ENCODE peak calls at places on chromosomes 1 and 21, in four cellular contexts. One of them, this sample, is unnamed.
A peak's percentile ranks its signal among the peaks of the same experiment; 100 is the strongest.

GRCh38 chr1:41417746-41418145 is 56.5 kb downstream of the FOXO6 start:
- DNase-seq in mammary epithelial cell: no peak
- DNase-seq in MM.1S: no peak
- DNase-seq in fibroblast of lung: no peak
- DNase-seq in this sample: no peak

GRCh38 chr1:197775282-197776262 is at the start of gene DENND1B:
- DNase-seq in mammary epithelial cell: peak; percentile 69
- DNase-seq in MM.1S: peak; percentile 96
- DNase-seq in fibroblast of lung: peak; percentile 88
- DNase-seq in this sample: peak; percentile 87

GRCh38 chr1:81689531-81689941 is 111.2 kb upstream of the ADGRL2 start:
- DNase-seq in mammary epithelial cell: peak; percentile 35
- DNase-seq in MM.1S: no peak
- DNase-seq in fibroblast of lung: peak; percentile 85
- DNase-seq in this sample: no peak

GRCh38 chr1:86155061-86155806 is 1.3 kb downstream of the COL24A1 start:
- DNase-seq in mammary epithelial cell: no peak
- DNase-seq in MM.1S: no peak
- DNase-seq in fibroblast of lung: peak; percentile 50
- DNase-seq in this sample: peak; percentile 34

GRCh38 chr1:63917571-63918394 is 144.0 kb downstream of the ROR1 start:
- DNase-seq in mammary epithelial cell: no peak
- DNase-seq in MM.1S: peak; percentile 11
- DNase-seq in fibroblast of lung: peak; percentile 63
- DNase-seq in this sample: no peak

GRCh38 chr1:244048566-244049141 is 2.4 kb upstream of the ZBTB18 start:
- DNase-seq in mammary epithelial cell: no peak
- DNase-seq in MM.1S: no peak
- DNase-seq in fibroblast of lung: no peak
- DNase-seq in this sample: no peak

GRCh38 chr1:186202174-186202843 is 172.7 kb downstream of the TPR start:
- DNase-seq in mammary epithelial cell: no peak
- DNase-seq in MM.1S: no peak
- DNase-seq in fibroblast of lung: no peak
- DNase-seq in this sample: no peak

GRCh38 chr1:212518188-212518951 is 85.7 kb downstream of the NENF start:
- DNase-seq in mammary epithelial cell: peak; percentile 21
- DNase-seq in MM.1S: no peak
- DNase-seq in fibroblast of lung: peak; percentile 85
- DNase-seq in this sample: peak; percentile 79

GRCh38 chr1:38296047-38296446 is 249.5 kb upstream of the POU3F1 start:
- DNase-seq in mammary epithelial cell: no peak
- DNase-seq in MM.1S: no peak
- DNase-seq in fibroblast of lung: no peak
- DNase-seq in this sample: no peak

GRCh38 chr1:51954783-51955182 is 35.7 kb downstream of the RAB3B start:
- DNase-seq in mammary epithelial cell: no peak
- DNase-seq in MM.1S: no peak
- DNase-seq in fibroblast of lung: no peak
- DNase-seq in this sample: no peak

GRCh38 chr1:146012703-146013565 is 8.6 kb downstream of the HJV start:
- DNase-seq in mammary epithelial cell: peak; percentile 65
- DNase-seq in MM.1S: peak; percentile 81
- DNase-seq in fibroblast of lung: peak; percentile 87
- DNase-seq in this sample: peak; percentile 77

GRCh38 chr1:183877321-183877720 is 72.4 kb downstream of the RGL1 start:
- DNase-seq in mammary epithelial cell: no peak
- DNase-seq in MM.1S: no peak
- DNase-seq in fibroblast of lung: peak; percentile 66
- DNase-seq in this sample: peak; percentile 57
- H3K4me3 ChIP-seq in mammary epithelial cell: no peak overlapping the region
- H3K4me3 ChIP-seq in MM.1S: no peak overlapping the region
- H3K4me3 ChIP-seq in fibroblast of lung: peak overlapping the region; percentile 5
- H3K4me3 ChIP-seq in this sample: no peak overlapping the region

GRCh38 chr1:75614455-75615379 is 3.8 kb upstream of the SLC44A5 start:
- DNase-seq in mammary epithelial cell: peak; percentile 12
- DNase-seq in MM.1S: peak; percentile 79
- DNase-seq in fibroblast of lung: peak; percentile 58
- DNase-seq in this sample: peak; percentile 77
- TF ChIP-seq EZH2 in mammary epithelial cell: peak; percentile 44
- TF ChIP-seq EZH2 in MM.1S: no peak
- TF ChIP-seq EZH2 in fibroblast of lung: peak; percentile 70
- TF ChIP-seq EZH2 in this sample: no peak

DNA sequence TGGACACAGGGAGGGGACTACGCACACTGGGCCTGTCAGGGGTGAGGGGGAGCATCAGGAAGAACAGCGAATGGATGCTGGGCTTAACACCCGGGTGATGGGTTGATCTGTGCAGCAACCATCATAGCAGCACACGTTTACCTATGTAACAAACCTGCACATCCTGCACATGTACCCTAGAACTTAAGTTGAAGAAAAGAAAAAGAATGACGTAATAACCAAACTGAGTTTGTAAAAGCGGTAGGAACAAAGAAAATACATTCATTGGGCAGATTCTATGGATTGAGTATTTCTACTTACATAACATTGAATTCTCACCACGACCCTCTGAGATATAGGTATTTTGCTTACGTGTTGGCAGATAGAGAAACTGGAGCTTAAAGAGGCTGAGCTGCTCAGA is 468.4 kb downstream of the TTLL7 start:
- DNase-seq in mammary epithelial cell: no peak
- DNase-seq in MM.1S: no peak
- DNase-seq in fibroblast of lung: no peak
- DNase-seq in this sample: no peak
- H3K9me3 ChIP-seq in mammary epithelial cell: no peaks in the 10 kb centered on the region
- H3K9me3 ChIP-seq in MM.1S: no peaks in the 10 kb centered on the region
- H3K9me3 ChIP-seq in fibroblast of lung: no peaks in the 10 kb centered on the region
- H3K9me3 ChIP-seq in this sample: no peaks in the 10 kb centered on the region

GRCh38 chr21:46369520-46370235 is 45.7 kb downstream of the PCNT start:
- DNase-seq in mammary epithelial cell: no peak
- DNase-seq in MM.1S: peak; percentile 5
- DNase-seq in fibroblast of lung: no peak
- DNase-seq in this sample: no peak
- H3K4me3 ChIP-seq in mammary epithelial cell: no peak overlapping the region
- H3K4me3 ChIP-seq in MM.1S: no peak overlapping the region
- H3K4me3 ChIP-seq in fibroblast of lung: no peak overlapping the region
- H3K4me3 ChIP-seq in this sample: no peak overlapping the region

DNA sequence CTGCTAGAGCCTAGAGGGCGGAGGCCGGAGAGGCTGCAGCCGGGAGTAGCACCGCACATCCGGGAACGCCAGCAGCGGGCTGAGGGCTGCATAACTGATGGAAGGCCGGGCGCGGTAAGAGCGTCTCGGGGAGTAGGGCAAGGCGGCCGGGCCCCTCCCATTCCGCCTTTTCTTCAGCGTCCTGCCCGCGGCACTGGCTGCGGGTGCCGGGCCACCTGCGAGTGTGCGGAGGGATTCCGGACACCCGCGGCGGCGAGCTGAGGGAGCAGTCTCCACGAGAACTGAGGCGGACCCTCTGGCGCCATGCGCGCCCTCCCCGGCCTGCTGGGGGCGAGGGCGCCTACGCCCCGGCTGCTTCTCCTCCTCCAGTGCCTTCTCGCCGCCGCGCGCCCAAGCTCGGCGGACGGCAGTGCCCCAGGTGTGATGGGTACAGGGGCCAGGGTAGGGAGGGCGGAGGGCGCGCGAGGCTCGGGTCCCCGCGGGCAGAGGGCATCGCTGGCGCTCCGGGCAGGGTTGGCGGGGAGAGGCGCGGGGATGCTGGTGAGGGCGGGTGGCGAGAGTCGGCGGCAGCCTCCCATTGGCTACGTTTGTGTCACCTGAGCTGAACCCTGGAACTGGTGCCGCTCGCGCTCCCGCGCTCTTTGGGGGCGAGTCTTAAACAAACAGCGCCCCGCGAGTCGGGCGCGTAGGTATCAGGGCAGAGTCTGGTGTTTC is 334.4 kb downstream of the SRGAP2C start:
- DNase-seq in mammary epithelial cell: peak; percentile 68
- DNase-seq in MM.1S: peak; percentile 64
- DNase-seq in fibroblast of lung: peak; percentile 8
- DNase-seq in this sample: peak; percentile 63
- TF ChIP-seq EZH2 in mammary epithelial cell: no peak
- TF ChIP-seq EZH2 in MM.1S: no peak
- TF ChIP-seq EZH2 in fibroblast of lung: peak; percentile 42
- TF ChIP-seq EZH2 in this sample: no peak

This sample was measured in hepatocyte.